ENCODE peak calls at places on chromosomes 12 and 14, in five cellular contexts. T, V, M, R and P are unnamed samples.

GRCh38 chr14:92984082-92984788 is 61.3 kb downstream of the CHGA start:
- DNase-seq in T (no peak), V (no peak), M (no peak), R (no peak), P (no peak)

GRCh38 chr12:33322519-33322918 is 117.1 kb downstream of the SYT10 start:
- DNase-seq in T (no peak), V (no peak), M (no peak), R (no peak), P (no peak)

GRCh38 chr12:52818376-52818775 is 4.5 kb upstream of the KRT4 start:
- DNase-seq in T (no peak), V (no peak), M (no peak), R (no peak), P (no peak)

GRCh38 chr12:112183141-112183581 is 57.8 kb downstream of the TRAFD1 start:
- DNase-seq in T (peak), V (no peak), M (no peak), R (peak), P (no peak)

GRCh38 chr14:85125331-85125730 is 404.6 kb upstream of the FLRT2 start:
- DNase-seq in T (no peak), V (no peak), M (no peak), R (no peak), P (no peak)

GRCh38 chr14:103055693-103056092 is 1.7 kb downstream of the CDC42BPB start:
- DNase-seq in T (no peak), V (no peak), M (no peak), R (no peak), P (no peak)

GRCh38 chr12:34206061-34206785 is 183.9 kb downstream of the ALG10 start:
- DNase-seq in T (no peak), V (no peak), M (no peak), R (no peak), P (no peak)

GRCh38 chr12:31820832-31821231 is 92.0 kb upstream of the AMN1 start:
- DNase-seq in T (no peak), V (no peak), M (no peak), R (no peak), P (no peak)

GRCh38 chr12:92472198-92472597 is 230.6 kb upstream of the PLEKHG7 start:
- DNase-seq in T (no peak), V (no peak), M (no peak), R (no peak), P (no peak)

GRCh38 chr12:6821271-6821673 is 349 bp upstream of the GPR162 start:
- DNase-seq in T (no peak), V (no peak), M (peak), R (no peak), P (no peak)

GRCh38 chr12:106288510-106289195 is 13.9 kb upstream of the TCP11L2 start:
- DNase-seq in T (no peak), V (peak), M (no peak), R (peak), P (no peak)

GRCh38 chr14:105783707-105784106 is 257.3 kb downstream of the TMEM121 start:
- DNase-seq in T (no peak), V (no peak), M (no peak), R (no peak), P (no peak)

GRCh38 chr14:76777721-76778120 is 16.5 kb downstream of the VASH1 start:
- DNase-seq in T (no peak), V (no peak), M (no peak), R (no peak), P (no peak)